ENCODE peak calls at places on chromosomes 12 and 14, in nine cellular contexts. One of them, this sample, is unnamed.

GRCh38 chr12:57737467-57738141 is 938 bp downstream of the AGAP2 start:
- DNase-seq in lung microvascular endothelial cell: peak; percentile 29
- DNase-seq in dorsolateral prefrontal cortex: no peak
- DNase-seq in HT1080: no peak
- DNase-seq in activated T-cell treated with anti-CD3 and anti-CD28 coated beads, Interleukin-2, amount 50 U/mL, for 24 hours: no peak
- DNase-seq in HFF-Myc: no peak
- DNase-seq in Kasumi-1: no peak
- DNase-seq in NCI-H460: no peak
- DNase-seq in tibial artery: no peak
- DNase-seq in this sample: no peak

GRCh38 chr14:94675036-94675435 is 62.8 kb downstream of the SERPINA3 start:
- DNase-seq in HT1080: no peak
- DNase-seq in dorsolateral prefrontal cortex: no peak
- DNase-seq in NCI-H460: no peak
- DNase-seq in lung microvascular endothelial cell: no peak
- DNase-seq in HFF-Myc: no peak
- DNase-seq in tibial artery: peak; percentile 6
- DNase-seq in Kasumi-1: no peak
- DNase-seq in activated T-cell treated with anti-CD3 and anti-CD28 coated beads, Interleukin-2, amount 50 U/mL, for 24 hours: no peak
- DNase-seq in this sample: no peak

GRCh38 chr12:795305-795704 is 42.9 kb downstream of the WNK1 start:
- DNase-seq in lung microvascular endothelial cell: peak; percentile 72
- DNase-seq in activated T-cell treated with anti-CD3 and anti-CD28 coated beads, Interleukin-2, amount 50 U/mL, for 24 hours: peak; percentile 73
- DNase-seq in Kasumi-1: no peak
- DNase-seq in HFF-Myc: no peak
- DNase-seq in NCI-H460: no peak
- DNase-seq in HT1080: no peak
- DNase-seq in tibial artery: no peak
- DNase-seq in dorsolateral prefrontal cortex: no peak
- DNase-seq in this sample: peak; percentile 84

GRCh38 chr12:49582840-49583239 is 14.9 kb upstream of the MCRS1 start:
- DNase-seq in HFF-Myc: no peak
- DNase-seq in HT1080: no peak
- DNase-seq in lung microvascular endothelial cell: no peak
- DNase-seq in dorsolateral prefrontal cortex: no peak
- DNase-seq in tibial artery: no peak
- DNase-seq in Kasumi-1: no peak
- DNase-seq in activated T-cell treated with anti-CD3 and anti-CD28 coated beads, Interleukin-2, amount 50 U/mL, for 24 hours: no peak
- DNase-seq in NCI-H460: no peak
- DNase-seq in this sample: no peak

GRCh38 chr12:39587247-39587646 is 32.4 kb downstream of the ABCD2 start:
- DNase-seq in HFF-Myc: no peak
- DNase-seq in Kasumi-1: peak; percentile 3
- DNase-seq in activated T-cell treated with anti-CD3 and anti-CD28 coated beads, Interleukin-2, amount 50 U/mL, for 24 hours: no peak
- DNase-seq in dorsolateral prefrontal cortex: no peak
- DNase-seq in tibial artery: no peak
- DNase-seq in NCI-H460: peak; percentile 17
- DNase-seq in HT1080: peak; percentile 20
- DNase-seq in lung microvascular endothelial cell: peak; percentile 7
- DNase-seq in this sample: peak; percentile 37

GRCh38 chr12:110107369-110108281 is 16.5 kb upstream of the IFT81 start:
- DNase-seq in Kasumi-1: no peak
- DNase-seq in NCI-H460: no peak
- DNase-seq in activated T-cell treated with anti-CD3 and anti-CD28 coated beads, Interleukin-2, amount 50 U/mL, for 24 hours: no peak
- DNase-seq in HFF-Myc: peak; percentile 85
- DNase-seq in dorsolateral prefrontal cortex: no peak
- DNase-seq in lung microvascular endothelial cell: peak; percentile 90
- DNase-seq in tibial artery: peak; percentile 85
- DNase-seq in HT1080: peak; percentile 70
- DNase-seq in this sample: no peak

GRCh38 chr12:27207626-27208413 is 36.3 kb upstream of the STK38L start:
- DNase-seq in tibial artery: no peak
- DNase-seq in activated T-cell treated with anti-CD3 and anti-CD28 coated beads, Interleukin-2, amount 50 U/mL, for 24 hours: no peak
- DNase-seq in NCI-H460: no peak
- DNase-seq in Kasumi-1: no peak
- DNase-seq in dorsolateral prefrontal cortex: no peak
- DNase-seq in lung microvascular endothelial cell: no peak
- DNase-seq in HT1080: no peak
- DNase-seq in HFF-Myc: no peak
- DNase-seq in this sample: peak; percentile 26

GRCh38 chr14:105154476-105154871 is 14.1 kb downstream of the JAG2 start:
- DNase-seq in activated T-cell treated with anti-CD3 and anti-CD28 coated beads, Interleukin-2, amount 50 U/mL, for 24 hours: no peak
- DNase-seq in lung microvascular endothelial cell: no peak
- DNase-seq in dorsolateral prefrontal cortex: no peak
- DNase-seq in tibial artery: no peak
- DNase-seq in NCI-H460: no peak
- DNase-seq in HT1080: no peak
- DNase-seq in HFF-Myc: no peak
- DNase-seq in Kasumi-1: no peak
- DNase-seq in this sample: no peak

GRCh38 chr12:43378448-43378847 is 173.6 kb downstream of the ADAMTS20 start:
- DNase-seq in tibial artery: no peak
- DNase-seq in dorsolateral prefrontal cortex: no peak
- DNase-seq in lung microvascular endothelial cell: no peak
- DNase-seq in Kasumi-1: no peak
- DNase-seq in NCI-H460: no peak
- DNase-seq in HFF-Myc: no peak
- DNase-seq in HT1080: no peak
- DNase-seq in activated T-cell treated with anti-CD3 and anti-CD28 coated beads, Interleukin-2, amount 50 U/mL, for 24 hours: no peak
- DNase-seq in this sample: no peak

GRCh38 chr12:69284131-69284530 is 44.8 kb downstream of the CPSF6 start:
- DNase-seq in tibial artery: peak; percentile 76
- DNase-seq in dorsolateral prefrontal cortex: peak; percentile 55
- DNase-seq in HT1080: peak; percentile 83
- DNase-seq in Kasumi-1: peak; percentile 69
- DNase-seq in HFF-Myc: peak; percentile 30
- DNase-seq in lung microvascular endothelial cell: peak; percentile 83
- DNase-seq in activated T-cell treated with anti-CD3 and anti-CD28 coated beads, Interleukin-2, amount 50 U/mL, for 24 hours: peak; percentile 44
- DNase-seq in NCI-H460: peak; percentile 44
- DNase-seq in this sample: peak; percentile 79